ENCODE peak calls at places on chromosomes 13 and 19, in five cellular contexts. U is amniotic stem cell; S is stimulated activated CD4-positive, alpha-beta T cell treated with anti-CD3 and anti-CD28 coated beads, Interleukin-15, amount 100 ng/mL, for 1 hour; B is NCI-H774; T is HuH-7.5. L is an unnamed sample.

GRCh38 chr19:46303702-46304397 is 7.0 kb downstream of the HIF3A start:
- DNase-seq in U (no peak), B (no peak), T (no peak), S (no peak), L (no peak)

GRCh38 chr19:34480491-34480890 is 1.1 kb upstream of the WTIP start:
- DNase-seq in B (no peak), T (no peak), U (no peak), S (no peak), L (no peak)

GRCh38 chr19:39126593-39127187 is 1.1 kb downstream of the PAK4 start:
- DNase-seq in T (peak; percentile 98), S (no peak), B (no peak), U (no peak), L (no peak)

GRCh38 chr13:45361596-45362206 is 20.7 kb upstream of the TPT1 start:
- DNase-seq in S (no peak), U (no peak), T (no peak), B (no peak), L (no peak)

GRCh38 chr19:15015946-15016542 is 33.2 kb upstream of the CASP14 start:
- DNase-seq in T (peak; percentile 51), B (no peak), S (no peak), U (no peak), L (no peak)

GRCh38 chr19:17488593-17489391 is 18.5 kb downstream of the SLC27A1 start:
- DNase-seq in B (peak; percentile 78), S (peak; percentile 36), T (no peak), U (no peak), L (no peak)

GRCh38 chr19:29881386-29881785 is 60.7 kb upstream of the URI1 start:
- DNase-seq in B (no peak), U (no peak), S (no peak), T (no peak), L (no peak)

GRCh38 chr19:17292301-17293074 is 10.7 kb downstream of the ABHD8 start:
- DNase-seq in T (peak; percentile 92), S (peak; percentile 55), U (peak; percentile 53), B (no peak), L (no peak)

GRCh38 chr19:38263696-38264485 is 482 bp upstream of the SPINT2 start:
- DNase-seq in S (peak; percentile 60), B (peak; percentile 94), T (no peak), U (no peak), L (no peak)

GRCh38 chr19:32607479-32607878 is 26.5 kb downstream of the PDCD5 start:
- DNase-seq in S (no peak), B (no peak), U (no peak), T (no peak), L (no peak)

GRCh38 chr13:25300861-25301346 is 521 bp upstream of the NUP58 start:
- DNase-seq in S (no peak), T (no peak), U (no peak), B (no peak), L (no peak)

GRCh38 chr13:42548731-42549554 is 25.0 kb upstream of the TNFSF11 start:
- DNase-seq in T (no peak), B (no peak), S (no peak), U (no peak), L (no peak)

GRCh38 chr13:98975822-98976261 is 2.0 kb downstream of the DOCK9 start:
- DNase-seq in T (no peak), B (no peak), U (no peak), S (no peak), L (no peak)